ENCODE peak calls at places on chromosomes 12 and 14, in ten cellular contexts. G, X, J, M, Y, S, P, I, V and O are unnamed samples.

GRCh38 chr14:100305446-100306255 is 593 bp downstream of the SLC25A29 start:
- DNase-seq in J (no peak), G (peak), I (no peak), V (peak), P (peak), X (peak), Y (no peak), M (peak), S (no peak), O (peak)

GRCh38 chr12:131759176-131759575 is 48.3 kb downstream of the SFSWAP start:
- DNase-seq in X (no peak), I (no peak), Y (no peak), S (no peak), P (no peak), J (no peak), V (no peak), M (no peak), G (no peak), O (no peak)

GRCh38 chr12:46659032-46659703 is 166.6 kb downstream of the SLC38A4 start:
- DNase-seq in V (no peak), M (no peak), X (no peak), J (no peak), S (no peak), Y (no peak), P (no peak), G (no peak), I (no peak), O (no peak)

GRCh38 chr12:100234591-100235304 is 32.1 kb downstream of the DEPDC4 start:
- DNase-seq in J (peak), Y (peak), I (no peak), M (no peak), P (no peak), V (peak), X (peak), S (peak), G (peak), O (peak)

GRCh38 chr12:65308601-65309071 is 30.2 kb downstream of the MSRB3 start:
- DNase-seq in P (no peak), X (no peak), M (no peak), G (no peak), Y (no peak), V (no peak), I (no peak), J (no peak), S (peak), O (no peak)

GRCh38 chr12:83514372-83514771 is 827.7 kb downstream of the TMTC2 start:
- DNase-seq in P (no peak), S (no peak), M (no peak), G (peak), Y (no peak), I (no peak), V (peak), J (no peak), X (no peak), O (no peak)

GRCh38 chr12:131729254-131729955 is 18.5 kb downstream of the SFSWAP start:
- DNase-seq in V (no peak), X (no peak), J (no peak), I (no peak), Y (no peak), S (no peak), G (no peak), P (no peak), M (no peak), O (no peak)

GRCh38 chr14:54877703-54878021 is 25.0 kb downstream of the GCH1 start:
- DNase-seq in S (no peak), Y (no peak), V (no peak), M (no peak), J (no peak), X (no peak), G (no peak), I (no peak), P (no peak), O (no peak)

GRCh38 chr12:52810554-52810953 is 3.4 kb downstream of the KRT4 start:
- DNase-seq in J (no peak), P (no peak), X (no peak), V (no peak), S (no peak), Y (no peak), G (no peak), I (no peak), M (no peak), O (no peak)

GRCh38 chr14:72962829-72963312 is 36.6 kb downstream of the DCAF4 start:
- DNase-seq in G (peak), M (no peak), S (peak), Y (peak), P (no peak), V (peak), X (peak), I (no peak), J (no peak), O (no peak)

GRCh38 chr12:132169376-132169775 is 25.1 kb downstream of the NOC4L start:
- DNase-seq in M (no peak), P (no peak), X (no peak), V (peak), I (no peak), J (no peak), S (no peak), G (no peak), Y (no peak), O (no peak)

GRCh38 chr12:120115692-120116442 is 686 bp downstream of the RAB35 start:
- DNase-seq in P (no peak), S (peak), X (peak), I (no peak), J (no peak), G (peak), Y (no peak), M (no peak), V (peak), O (peak)

GRCh38 chr12:1357171-1357570 is 237.2 kb downstream of the FBXL14 start:
- DNase-seq in M (no peak), V (no peak), I (no peak), G (no peak), J (no peak), P (no peak), S (peak), Y (no peak), X (no peak), O (no peak)

GRCh38 chr12:66197413-66198055 is 8.5 kb downstream of the IRAK3 start:
- DNase-seq in X (no peak), S (peak), G (no peak), J (no peak), M (no peak), Y (no peak), V (no peak), I (no peak), P (no peak), O (no peak)

GRCh38 chr12:79560165-79560889 is 130.4 kb downstream of the PAWR start:
- DNase-seq in G (peak), M (no peak), S (no peak), P (no peak), I (no peak), V (no peak), J (no peak), Y (no peak), X (no peak), O (no peak)

GRCh38 chr14:102870994-102871831 is 51.2 kb upstream of the AMN start:
- DNase-seq in J (peak), P (peak), Y (no peak), G (no peak), V (no peak), S (no peak), X (peak), M (no peak), I (no peak), O (no peak)

GRCh38 chr14:69990319-69990718 is 111.1 kb downstream of the SMOC1 start:
- DNase-seq in V (peak), M (no peak), S (no peak), Y (no peak), P (no peak), G (no peak), X (no peak), J (peak), I (no peak), O (no peak)

GRCh38 chr12:82474798-82475184 is 116.5 kb downstream of the METTL25 start:
- DNase-seq in V (no peak), M (no peak), J (no peak), G (no peak), I (no peak), S (peak), X (no peak), P (no peak), Y (no peak), O (no peak)

GRCh38 chr12:124053855-124054254 is 80.8 kb downstream of the ZNF664 start:
- DNase-seq in J (peak), X (peak), S (peak), V (no peak), P (no peak), G (no peak), I (no peak), Y (peak), M (no peak), O (no peak)

GRCh38 chr14:68783408-68784297 is 9.2 kb downstream of the ZFP36L1 start:
- DNase-seq in X (no peak), M (no peak), G (no peak), P (peak), Y (no peak), V (no peak), I (no peak), J (no peak), S (no peak), O (no peak)

GRCh38 chr12:54417712-54418440 is 1.2 kb downstream of the ITGA5 start:
- DNase-seq in G (no peak), J (no peak), V (no peak), X (no peak), M (no peak), Y (no peak), P (no peak), I (peak), S (no peak), O (no peak)

GRCh38 chr14:101709533-101709881 is 52.0 kb upstream of the PPP2R5C start:
- DNase-seq in G (no peak), P (peak), X (no peak), S (no peak), J (no peak), I (no peak), V (no peak), M (no peak), Y (no peak), O (no peak)

GRCh38 chr12:15494329-15495046 is 172.2 kb downstream of the PTPRO start:
- DNase-seq in Y (no peak), J (no peak), I (no peak), X (no peak), G (no peak), S (no peak), V (no peak), M (no peak), P (no peak), O (peak)

GRCh38 chr14:61462566-61463195 is 141.3 kb downstream of the PRKCH start:
- DNase-seq in Y (no peak), X (peak), I (no peak), G (no peak), V (no peak), M (no peak), P (no peak), J (peak), S (peak), O (no peak)

GRCh38 chr14:33711761-33712160 is 239.1 kb downstream of the EGLN3 start:
- DNase-seq in M (no peak), X (no peak), V (no peak), P (no peak), G (no peak), Y (no peak), J (no peak), I (no peak), S (no peak), O (no peak)

GRCh38 chr12:115451785-115452736 is 768.1 kb upstream of the TBX3 start:
- DNase-seq in J (peak), V (no peak), X (peak), G (peak), P (no peak), Y (no peak), M (no peak), S (no peak), I (no peak), O (peak)

GRCh38 chr12:113473942-113474341 is 2.3 kb upstream of the LHX5 start:
- DNase-seq in S (no peak), Y (no peak), G (no peak), V (no peak), I (no peak), X (no peak), P (no peak), M (no peak), J (no peak), O (no peak)

GRCh38 chr12:66947119-66947518 is 268.2 kb upstream of the GRIP1 start:
- DNase-seq in M (no peak), I (no peak), P (no peak), V (no peak), J (no peak), G (no peak), Y (no peak), X (no peak), S (no peak), O (no peak)

GRCh38 chr12:117662620-117663395 is 301.4 kb upstream of the NOS1 start:
- DNase-seq in V (no peak), J (no peak), Y (no peak), M (no peak), P (no peak), I (no peak), X (no peak), S (peak), G (no peak), O (no peak)

GRCh38 chr14:35944847-35945246 is 118.7 kb downstream of the BRMS1L start:
- DNase-seq in I (no peak), P (no peak), X (peak), M (no peak), G (peak), V (peak), J (no peak), Y (no peak), S (no peak), O (no peak)

GRCh38 chr12:47079894-47080724 is at the start of gene AMIGO2:
- DNase-seq in G (peak), M (peak), X (peak), I (peak), S (peak), Y (no peak), P (peak), V (no peak), J (no peak), O (peak)

GRCh38 chr12:104454997-104455396 is 1.8 kb upstream of the CHST11 start:
- DNase-seq in X (no peak), Y (no peak), J (no peak), P (no peak), I (no peak), M (no peak), V (no peak), G (no peak), S (peak), O (no peak)

GRCh38 chr12:44317651-44318126 is 481.8 kb downstream of the TMEM117 start:
- DNase-seq in M (no peak), Y (peak), S (peak), P (no peak), G (peak), V (peak), I (no peak), J (peak), X (no peak), O (peak)

GRCh38 chr14:21476526-21476924 is 234 bp downstream of the RAB2B start:
- DNase-seq in J (peak), X (peak), M (no peak), S (peak), I (no peak), P (peak), V (peak), G (peak), Y (no peak), O (no peak)

GRCh38 chr12:121731473-121731872 is 18.9 kb downstream of the TMEM120B start:
- DNase-seq in V (no peak), S (no peak), I (no peak), P (no peak), M (no peak), X (no peak), G (no peak), J (no peak), Y (no peak), O (no peak)

GRCh38 chr14:51593397-51593796 is 58.3 kb upstream of the FRMD6 start:
- DNase-seq in G (no peak), X (no peak), Y (no peak), P (no peak), I (no peak), S (no peak), J (no peak), M (no peak), V (no peak), O (no peak)

GRCh38 chr12:26251600-26251999 is 56.2 kb downstream of the SSPN start:
- DNase-seq in X (no peak), Y (no peak), J (no peak), G (no peak), M (no peak), I (no peak), S (no peak), V (no peak), P (no peak), O (no peak)

GRCh38 chr14:23185046-23185445 is 1.6 kb upstream of the SLC7A8 start:
- DNase-seq in P (no peak), X (no peak), V (no peak), M (no peak), S (peak), J (no peak), I (no peak), G (no peak), Y (no peak), O (no peak)